ENCODE peak calls at places on chromosomes 16 and 17, in six cellular contexts. H, C, D, S, J and U are unnamed samples.

GRCh38 chr16:50665128-50665878 is 15.8 kb downstream of the SNX20 start:
- DNase-seq in S (peak; percentile 74), J (peak; percentile 79), D (peak; percentile 93), H (peak; percentile 4), C (peak; percentile 44), U (peak; percentile 78)

GRCh38 chr17:45640141-45640850 is 143.8 kb upstream of the CRHR1 start:
- DNase-seq in J (peak; percentile 91), H (no peak), S (peak; percentile 48), C (peak; percentile 45), D (peak; percentile 90), U (peak; percentile 81)

GRCh38 chr17:83179811-83180210 is 100.4 kb downstream of the METRNL start:
- DNase-seq in D (peak; percentile 1), C (no peak), S (no peak), H (no peak), J (no peak), U (no peak)

GRCh38 chr16:67845291-67846062 is 1.3 kb upstream of the NUTF2 start:
- DNase-seq in D (no peak), J (no peak), S (no peak), C (no peak), H (no peak), U (no peak)

GRCh38 chr17:62859146-62859545 is 51.0 kb upstream of the MARCHF10 start:
- DNase-seq in J (peak; percentile 52), D (no peak), H (no peak), C (no peak), S (no peak), U (peak; percentile 92)

GRCh38 chr16:50548659-50549560 is 714 bp downstream of the NKD1 start:
- DNase-seq in J (no peak), H (no peak), C (no peak), D (peak; percentile 59), S (no peak), U (no peak)

GRCh38 chr16:35730251-35730650 is 2270.8 kb downstream of the TP53TG3F start:
- DNase-seq in H (no peak), D (no peak), C (no peak), S (no peak), J (no peak), U (no peak)

GRCh38 chr17:81354944-81355327 is 40.3 kb upstream of the BAHCC1 start:
- DNase-seq in D (no peak), J (no peak), S (no peak), H (no peak), C (no peak), U (no peak)

GRCh38 chr17:37714897-37715296 is 30.0 kb downstream of the HNF1B start:
- DNase-seq in H (no peak), D (no peak), J (peak; percentile 21), C (no peak), S (no peak), U (no peak)

GRCh38 chr16:11612110-11612981 is 25.6 kb upstream of the LITAF start:
- DNase-seq in C (no peak), H (no peak), S (peak; percentile 35), D (no peak), J (no peak), U (no peak)

GRCh38 chr16:70470927-70471341 is 16.5 kb downstream of the FCSK start:
- DNase-seq in C (no peak), H (no peak), J (peak; percentile 12), S (peak; percentile 29), D (peak; percentile 60), U (peak; percentile 20)

GRCh38 chr17:52148969-52149351 is 9.6 kb downstream of the CA10 start:
- DNase-seq in D (no peak), H (no peak), S (no peak), C (no peak), J (peak; percentile 88), U (no peak)

GRCh38 chr16:31183432-31184428 is 3.8 kb downstream of the FUS start:
- DNase-seq in D (no peak), C (no peak), S (no peak), H (no peak), J (no peak), U (no peak)

GRCh38 chr17:19376799-19377198 is 1.5 kb upstream of the MAPK7 start:
- DNase-seq in D (no peak), J (peak; percentile 70), C (no peak), S (no peak), H (no peak), U (no peak)

GRCh38 chr16:79047337-79047736 is 553.2 kb downstream of the MAF start:
- DNase-seq in C (no peak), J (peak; percentile 18), S (no peak), H (no peak), D (no peak), U (no peak)

GRCh38 chr17:57215317-57215716 is 41.0 kb upstream of the MSI2 start:
- DNase-seq in C (no peak), J (peak; percentile 84), D (no peak), S (no peak), H (no peak), U (peak; percentile 20)

GRCh38 chr16:79008036-79008868 is 592.3 kb downstream of the MAF start:
- DNase-seq in C (no peak), S (no peak), J (no peak), D (no peak), H (no peak), U (no peak)

GRCh38 chr16:46688657-46689491 is at the start of gene VPS35:
- DNase-seq in C (peak; percentile 33), J (peak; percentile 93), H (peak; percentile 88), S (peak; percentile 100), D (peak; percentile 100), U (peak; percentile 99)
- TF ChIP-seq CTCF in C (no peak), J (no peak), H (peak; percentile 28), S (no peak), D (no peak), U (no peak)

GRCh38 chr16:1932050-1933028 is 10.7 kb downstream of the MSRB1 start:
- DNase-seq in D (no peak), J (peak; percentile 54), C (no peak), H (no peak), S (no peak), U (no peak)
- TF ChIP-seq CTCF in D (no peak), J (peak; percentile 44), C (no peak), H (peak; percentile 15), S (peak; percentile 28), U (peak; percentile 6)

GRCh38 chr16:8887952-8888560 is 5.9 kb downstream of the LITAFD start:
- DNase-seq in J (peak; percentile 52), H (peak; percentile 29), D (no peak), C (no peak), S (peak; percentile 85), U (peak; percentile 74)

GRCh38 chr16:8889893-8890548 is 7.9 kb downstream of the LITAFD start:
- DNase-seq in D (no peak), J (no peak), H (no peak), S (no peak), C (no peak), U (no peak)

GRCh38 chr16:8892101-8892575 is 10.0 kb downstream of the LITAFD start:
- DNase-seq in D (no peak), S (no peak), H (no peak), J (no peak), C (no peak), U (no peak)

GRCh38 chr16:8888951-8889892 is 7.1 kb downstream of the LITAFD start:
- DNase-seq in J (no peak), C (no peak), D (no peak), S (no peak), H (no peak), U (no peak)

DNA sequence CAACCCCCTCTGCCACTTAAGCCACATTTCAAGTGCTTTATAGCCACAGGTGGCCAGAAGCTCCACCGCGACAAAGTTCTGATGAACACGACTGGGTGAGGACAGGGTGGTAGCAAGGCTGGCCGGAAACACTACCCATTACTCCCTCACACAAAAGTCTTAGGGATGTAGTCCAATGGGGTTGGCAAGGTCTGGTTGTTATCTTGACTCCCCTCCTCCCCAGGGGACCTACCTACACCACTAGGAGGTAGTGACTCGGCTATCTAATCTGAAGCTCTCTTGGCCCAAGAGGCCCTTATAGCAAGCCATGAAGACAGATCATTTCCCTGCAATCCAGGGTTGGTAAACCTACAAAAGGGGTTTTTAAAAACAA is 8.4 kb downstream of the LITAFD start:
- DNase-seq in H (no peak), S (no peak), J (no peak), D (no peak), C (no peak), U (no peak)
- TF ChIP-seq CTCF in H (no peak), S (no peak), J (no peak), D (no peak), C (no peak), U (no peak)

DNA sequence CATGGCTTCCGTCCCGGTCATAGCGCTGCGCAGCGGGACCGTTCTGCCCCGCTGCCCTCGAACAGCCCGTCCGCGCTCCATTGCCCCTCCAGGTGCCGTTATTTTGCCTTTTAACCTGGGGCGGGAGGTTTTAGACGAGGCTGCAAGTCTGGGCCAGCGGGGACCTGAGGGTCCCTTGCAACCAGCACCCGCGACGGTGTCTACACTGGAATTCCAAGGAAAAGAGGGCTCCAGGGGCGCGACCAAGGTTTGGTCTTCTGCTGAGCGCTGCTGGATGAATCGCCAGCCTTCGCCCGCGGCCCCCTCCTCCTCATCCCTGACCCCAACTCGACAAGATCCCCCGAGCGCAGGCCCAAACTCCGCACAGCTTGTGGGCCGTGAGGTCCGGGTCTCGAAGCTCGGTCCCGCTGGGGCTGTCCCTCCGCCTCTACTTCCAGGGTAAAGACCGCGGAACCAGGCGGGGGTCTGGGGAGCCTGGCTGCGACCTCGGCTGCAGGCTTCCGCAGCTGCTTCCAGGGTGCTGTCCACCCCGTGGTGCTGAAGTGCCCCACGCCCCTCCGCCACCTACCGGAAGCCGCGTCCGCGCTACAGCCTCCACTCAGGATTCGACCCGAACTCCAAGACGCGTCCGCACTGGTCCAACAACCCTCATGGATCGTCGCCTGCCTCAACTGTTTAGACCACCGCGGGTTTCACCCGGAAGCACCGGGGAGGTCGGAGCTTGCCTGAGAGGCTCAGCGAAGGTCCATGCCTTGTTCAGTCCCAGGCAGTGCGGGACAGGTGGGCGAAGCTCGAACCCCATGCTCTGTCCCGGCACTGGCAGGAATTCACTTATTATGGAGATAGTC is 10.1 kb upstream of the CA4 start:
- DNase-seq in J (peak; percentile 31), H (no peak), S (peak; percentile 80), C (no peak), D (peak; percentile 94), U (peak; percentile 73)
- TF ChIP-seq CTCF in J (peak; percentile 48), H (peak; percentile 88), S (peak; percentile 72), C (no peak), D (peak; percentile 16), U (peak; percentile 75)

DNA sequence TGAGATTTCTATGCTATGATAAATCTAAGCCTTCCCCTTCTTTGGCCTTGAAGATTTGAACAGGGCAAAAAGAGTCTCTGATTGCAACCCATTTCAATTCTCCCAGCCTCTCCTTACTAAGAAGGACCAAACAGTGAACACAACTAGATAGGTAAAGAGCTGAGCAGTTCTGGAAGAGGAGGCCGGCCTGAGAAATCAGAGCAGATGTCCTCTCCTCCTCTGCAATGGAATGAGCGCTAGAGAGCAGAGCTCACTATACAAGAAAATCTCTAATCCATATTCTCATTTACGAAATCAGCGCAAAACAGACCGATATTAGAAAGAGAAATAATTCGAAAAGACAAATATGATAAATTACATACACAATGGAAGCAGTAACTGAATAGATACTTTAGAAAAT is 124.2 kb downstream of the CDK5R1 start:
- DNase-seq in H (no peak), J (no peak), S (no peak), C (no peak), D (no peak), U (no peak)
- TF ChIP-seq CTCF in H (no peak), J (no peak), S (no peak), C (no peak), D (no peak), U (no peak)

GRCh38 chr16:56641166-56641565 is 2.7 kb downstream of the MT1A start:
- DNase-seq in J (no peak), H (no peak), C (no peak), D (no peak), S (no peak), U (no peak)
- TF ChIP-seq CTCF in J (no peak), H (no peak), C (no peak), D (no peak), S (no peak), U (no peak)

GRCh38 chr17:64147110-64148016 is 17.4 kb upstream of the ERN1 start:
- DNase-seq in H (no peak), D (no peak), S (no peak), C (no peak), J (peak; percentile 52), U (peak; percentile 35)
- TF ChIP-seq CTCF in H (no peak), D (no peak), S (no peak), C (no peak), J (no peak), U (no peak)